ENCODE peak calls at places on chromosomes 4 and X, in seven cellular contexts. U is lower leg skin, S is transverse colon, A is AG09309, O is fibroblast of pulmonary artery, K is nephron progenitor cell, Y is H1. B is an unnamed sample.

GRCh38 chr4:73870778-73871177 is 1.6 kb downstream of the CXCL1 start:
- DNase-seq in U (no peak), S (no peak), A (no peak), O (peak), K (no peak), Y (no peak), B (peak)

GRCh38 chr4:8218371-8219050 is 19.4 kb downstream of the SH3TC1 start:
- DNase-seq in U (no peak), S (no peak), A (no peak), O (no peak), K (no peak), Y (no peak), B (no peak)

GRCh38 chr4:140250989-140251552 is 97.1 kb upstream of the MAML3 start:
- DNase-seq in U (no peak), S (no peak), A (no peak), O (no peak), K (peak), Y (no peak), B (peak)

GRCh38 chr4:118557298-118557851 is 127.8 kb upstream of the METTL14 start:
- DNase-seq in U (no peak), S (no peak), A (no peak), O (peak), K (no peak), Y (no peak), B (peak)

GRCh38 chr4:2604614-2605013 is 68.2 kb downstream of the FAM193A start:
- DNase-seq in U (no peak), S (no peak), A (no peak), O (no peak), K (no peak), Y (no peak), B (no peak)

GRCh38 chrX:25275159-25275558 is 259.4 kb upstream of the ARX start:
- DNase-seq in U (no peak), S (no peak), A (no peak), O (no peak), K (no peak), Y (no peak), B (peak)

GRCh38 chrX:17376381-17377046 is 1.5 kb downstream of the NHS start:
- DNase-seq in U (no peak), S (peak), A (no peak), O (no peak), K (peak), Y (no peak), B (peak)

GRCh38 chr4:146577111-146577510 is 55.4 kb upstream of the SLC10A7 start:
- DNase-seq in U (no peak), S (no peak), A (no peak), O (peak), K (no peak), Y (no peak), B (no peak)

GRCh38 chr4:124783847-124784246 is 71.3 kb upstream of the ANKRD50 start:
- DNase-seq in U (no peak), S (no peak), A (no peak), O (peak), K (no peak), Y (no peak), B (peak)

GRCh38 chr4:175813126-175813715 is 1.2 kb upstream of the GPM6A start:
- DNase-seq in U (no peak), S (no peak), A (no peak), O (no peak), K (no peak), Y (no peak), B (no peak)

GRCh38 chr4:86453044-86453501 is 93.2 kb upstream of the MAPK10 start:
- DNase-seq in U (no peak), S (no peak), A (no peak), O (peak), K (no peak), Y (no peak), B (peak)

GRCh38 chrX:44873415-44874270 is 655 bp downstream of the KDM6A start:
- DNase-seq in U (peak), S (peak), A (no peak), O (peak), K (peak), Y (no peak), B (peak)

GRCh38 chr4:94076498-94076897 is 131.2 kb upstream of the SMARCAD1 start:
- DNase-seq in U (no peak), S (no peak), A (no peak), O (no peak), K (no peak), Y (no peak), B (no peak)
- TF ChIP-seq CTCF in U (no peak), S (no peak), A (no peak), O (no peak), K (no peak), Y (peak), B (no peak)

DNA sequence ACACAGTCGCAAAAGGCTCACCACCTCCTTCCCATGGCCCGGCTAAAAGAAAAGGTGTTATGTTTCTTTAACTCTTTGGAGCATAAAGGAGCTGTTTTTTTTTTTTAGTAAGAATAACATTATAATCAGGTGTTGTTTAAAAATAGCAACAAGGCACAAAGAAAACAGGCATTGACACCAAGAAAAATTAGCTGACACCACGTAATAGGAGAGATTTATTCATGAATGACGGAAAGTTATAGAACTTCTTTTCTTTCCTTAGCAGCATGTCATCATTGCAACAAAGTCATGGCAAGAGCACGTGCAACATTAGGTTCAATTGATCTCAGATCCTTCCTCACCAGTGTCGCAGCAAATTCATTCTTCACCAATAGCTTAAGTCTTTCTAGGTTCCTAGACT is 302.9 kb upstream of the ZFP42 start:
- DNase-seq in U (no peak), S (no peak), A (no peak), O (no peak), K (no peak), Y (no peak), B (no peak)
- TF ChIP-seq CTCF in U (no peak), S (no peak), A (no peak), O (no peak), K (no peak), Y (no peak), B (no peak)

DNA sequence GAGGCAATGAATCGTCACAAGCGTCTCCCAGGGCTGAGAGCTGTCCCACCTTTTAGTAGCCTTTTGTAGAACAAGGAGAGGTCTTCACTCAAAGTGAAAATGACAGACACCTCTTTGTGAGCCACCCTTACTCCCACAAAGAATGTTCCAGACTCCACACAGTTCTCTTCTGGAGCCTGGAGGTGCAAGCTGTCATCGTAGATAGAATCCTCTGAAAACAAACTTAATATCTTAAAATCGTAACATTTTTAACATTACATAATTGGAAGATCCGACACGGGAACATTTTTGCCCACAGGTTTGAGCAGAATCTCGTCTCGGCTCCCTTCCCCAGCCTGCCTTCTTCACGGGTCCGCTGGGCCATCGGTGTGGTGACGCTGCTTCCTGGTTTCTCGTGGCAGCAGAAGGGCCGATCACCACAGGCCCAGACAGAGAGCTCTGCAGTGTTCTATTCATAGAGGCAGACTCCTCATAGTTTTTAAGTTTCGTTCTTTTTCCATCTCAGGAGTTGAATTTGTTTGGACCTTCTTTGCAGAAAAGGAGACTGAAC is 27.7 kb downstream of the WFS1 start:
- DNase-seq in U (no peak), S (no peak), A (no peak), O (no peak), K (no peak), Y (no peak), B (no peak)
- TF ChIP-seq CTCF in U (no peak), S (no peak), A (no peak), O (no peak), K (no peak), Y (no peak), B (no peak)

GRCh38 chr4:99120501-99120900 is 23.6 kb downstream of the ADH4 start:
- DNase-seq in U (no peak), S (no peak), A (no peak), O (no peak), K (no peak), Y (no peak), B (peak)

GRCh38 chr4:99117876-99118693 is 26.0 kb downstream of the ADH4 start:
- DNase-seq in U (no peak), S (no peak), A (no peak), O (peak), K (no peak), Y (no peak), B (peak)
- TF ChIP-seq CTCF in U (no peak), S (peak), A (peak), O (peak), K (no peak), Y (no peak), B (no peak)

GRCh38 chr4:76276813-76277212 is 25.3 kb downstream of the FAM47E start:
- DNase-seq in U (no peak), S (no peak), A (no peak), O (no peak), K (no peak), Y (no peak), B (no peak)

GRCh38 chr4:76280488-76281441 is 25.8 kb upstream of the STBD1 start:
- DNase-seq in U (no peak), S (no peak), A (no peak), O (no peak), K (no peak), Y (no peak), B (no peak)

GRCh38 chr4:76277667-76278066 is 26.1 kb downstream of the FAM47E start:
- DNase-seq in U (no peak), S (no peak), A (no peak), O (no peak), K (no peak), Y (no peak), B (no peak)

GRCh38 chr4:76278583-76278982 is 27.1 kb downstream of the FAM47E start:
- DNase-seq in U (no peak), S (no peak), A (no peak), O (no peak), K (no peak), Y (no peak), B (no peak)

DNA sequence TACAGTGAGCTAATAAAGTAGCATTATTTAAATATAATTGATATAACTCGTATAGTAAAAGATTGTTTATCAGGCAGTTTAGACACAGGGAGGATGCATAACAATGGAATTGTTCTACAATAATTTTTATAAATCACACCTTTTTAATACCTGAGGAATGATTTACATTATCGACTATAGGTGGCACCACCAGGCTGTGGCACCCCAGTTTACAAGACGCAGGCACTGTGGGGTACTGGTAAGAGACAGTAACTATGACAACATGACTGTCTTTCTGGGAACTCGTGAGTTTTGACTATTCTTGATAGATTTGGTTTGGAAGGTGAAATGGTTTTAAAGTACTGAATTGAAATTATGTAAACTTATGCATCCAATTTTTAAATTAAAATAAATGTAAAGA is 27.1 kb upstream of the STBD1 start:
- DNase-seq in U (no peak), S (no peak), A (no peak), O (no peak), K (no peak), Y (no peak), B (no peak)
- TF ChIP-seq CTCF in U (no peak), S (no peak), A (no peak), O (no peak), K (no peak), Y (peak), B (no peak)

GRCh38 chr4:183659029-183659870 is at the start of the genes RWDD4 and TRAPPC11:
- DNase-seq in U (peak), S (peak), A (peak), O (peak), K (peak), Y (peak), B (peak)
- TF ChIP-seq CTCF in U (peak), S (peak), A (no peak), O (peak), K (no peak), Y (peak), B (peak)

GRCh38 chrX:138026211-138026610 is 460.3 kb downstream of the ZIC3 start:
- DNase-seq in U (no peak), S (no peak), A (no peak), O (no peak), K (no peak), Y (no peak), B (peak)
- TF ChIP-seq CTCF in U (no peak), S (no peak), A (peak), O (no peak), K (peak), Y (peak), B (no peak)

B was measured in epithelial cell of esophagus.